ENCODE peak calls at places on chromosome 16, in eight cellular contexts. One of them, this sample, is unnamed.

GRCh38 chr16:4801051-4801961 is 1.1 kb downstream of the ROGDI start:
- DNase-seq in esophagus squamous epithelium: no peak
- DNase-seq in Peyer's patch: no peak
- DNase-seq in GM12865: no peak
- DNase-seq in fibroblast of the aortic adventitia: no peak
- DNase-seq in fibroblast of mammary gland: no peak
- DNase-seq in lower leg skin: no peak
- DNase-seq in choroid plexus epithelial cell: no peak
- DNase-seq in this sample: no peak

GRCh38 chr16:15643453-15644305 is 725 bp upstream of the MARF1 start:
- DNase-seq in esophagus squamous epithelium: no peak
- DNase-seq in lower leg skin: no peak
- DNase-seq in choroid plexus epithelial cell: peak
- DNase-seq in Peyer's patch: peak
- DNase-seq in fibroblast of the aortic adventitia: peak
- DNase-seq in GM12865: peak
- DNase-seq in fibroblast of mammary gland: peak
- DNase-seq in this sample: no peak

GRCh38 chr16:48860341-48860740 is 250.4 kb upstream of the N4BP1 start:
- DNase-seq in fibroblast of mammary gland: peak
- DNase-seq in lower leg skin: no peak
- DNase-seq in choroid plexus epithelial cell: no peak
- DNase-seq in esophagus squamous epithelium: no peak
- DNase-seq in GM12865: no peak
- DNase-seq in Peyer's patch: no peak
- DNase-seq in fibroblast of the aortic adventitia: no peak
- DNase-seq in this sample: no peak

GRCh38 chr16:22347100-22347820 is 27.2 kb downstream of the CDR2 start:
- DNase-seq in GM12865: no peak
- DNase-seq in Peyer's patch: no peak
- DNase-seq in fibroblast of the aortic adventitia: peak
- DNase-seq in esophagus squamous epithelium: no peak
- DNase-seq in fibroblast of mammary gland: no peak
- DNase-seq in lower leg skin: no peak
- DNase-seq in choroid plexus epithelial cell: no peak
- DNase-seq in this sample: no peak

GRCh38 chr16:20774703-20775362 is 11.0 kb downstream of the ACSM3 start:
- DNase-seq in lower leg skin: no peak
- DNase-seq in choroid plexus epithelial cell: peak
- DNase-seq in esophagus squamous epithelium: no peak
- DNase-seq in fibroblast of the aortic adventitia: peak
- DNase-seq in GM12865: peak
- DNase-seq in Peyer's patch: peak
- DNase-seq in fibroblast of mammary gland: peak
- DNase-seq in this sample: peak

GRCh38 chr16:85912271-85912974 is 13.5 kb downstream of the IRF8 start:
- DNase-seq in choroid plexus epithelial cell: peak
- DNase-seq in fibroblast of mammary gland: peak
- DNase-seq in GM12865: no peak
- DNase-seq in fibroblast of the aortic adventitia: peak
- DNase-seq in Peyer's patch: peak
- DNase-seq in esophagus squamous epithelium: no peak
- DNase-seq in lower leg skin: no peak
- DNase-seq in this sample: no peak

GRCh38 chr16:87173294-87173883 is 143.8 kb downstream of the C16orf95 start:
- DNase-seq in GM12865: no peak
- DNase-seq in fibroblast of mammary gland: no peak
- DNase-seq in esophagus squamous epithelium: no peak
- DNase-seq in lower leg skin: no peak
- DNase-seq in fibroblast of the aortic adventitia: peak
- DNase-seq in Peyer's patch: no peak
- DNase-seq in choroid plexus epithelial cell: no peak
- DNase-seq in this sample: no peak

GRCh38 chr16:14278749-14279148 is 207.6 kb downstream of the MRTFB start:
- DNase-seq in Peyer's patch: no peak
- DNase-seq in choroid plexus epithelial cell: no peak
- DNase-seq in esophagus squamous epithelium: no peak
- DNase-seq in fibroblast of the aortic adventitia: no peak
- DNase-seq in GM12865: no peak
- DNase-seq in lower leg skin: no peak
- DNase-seq in fibroblast of mammary gland: no peak
- DNase-seq in this sample: no peak

GRCh38 chr16:1966460-1966859 is at the start of gene RNF151:
- DNase-seq in fibroblast of mammary gland: no peak
- DNase-seq in lower leg skin: no peak
- DNase-seq in fibroblast of the aortic adventitia: no peak
- DNase-seq in Peyer's patch: no peak
- DNase-seq in esophagus squamous epithelium: no peak
- DNase-seq in choroid plexus epithelial cell: no peak
- DNase-seq in GM12865: no peak
- DNase-seq in this sample: no peak

GRCh38 chr16:70702624-70703023 is 16.8 kb upstream of the MTSS2 start:
- DNase-seq in Peyer's patch: no peak
- DNase-seq in lower leg skin: no peak
- DNase-seq in fibroblast of mammary gland: no peak
- DNase-seq in esophagus squamous epithelium: no peak
- DNase-seq in choroid plexus epithelial cell: no peak
- DNase-seq in fibroblast of the aortic adventitia: no peak
- DNase-seq in GM12865: no peak
- DNase-seq in this sample: no peak

GRCh38 chr16:84804326-84804725 is 15.5 kb upstream of the CRISPLD2 start:
- DNase-seq in lower leg skin: no peak
- DNase-seq in fibroblast of mammary gland: no peak
- DNase-seq in fibroblast of the aortic adventitia: no peak
- DNase-seq in choroid plexus epithelial cell: no peak
- DNase-seq in esophagus squamous epithelium: no peak
- DNase-seq in Peyer's patch: no peak
- DNase-seq in GM12865: no peak
- DNase-seq in this sample: no peak

GRCh38 chr16:85303354-85303883 is 191.1 kb upstream of the CIBAR2 start:
- DNase-seq in fibroblast of the aortic adventitia: no peak
- DNase-seq in choroid plexus epithelial cell: peak
- DNase-seq in fibroblast of mammary gland: no peak
- DNase-seq in Peyer's patch: peak
- DNase-seq in esophagus squamous epithelium: no peak
- DNase-seq in GM12865: peak
- DNase-seq in lower leg skin: no peak
- DNase-seq in this sample: no peak

GRCh38 chr16:56861092-56861610 is 3.9 kb upstream of the SLC12A3 start:
- DNase-seq in Peyer's patch: no peak
- DNase-seq in fibroblast of mammary gland: no peak
- DNase-seq in lower leg skin: no peak
- DNase-seq in esophagus squamous epithelium: no peak
- DNase-seq in GM12865: peak
- DNase-seq in choroid plexus epithelial cell: no peak
- DNase-seq in fibroblast of the aortic adventitia: no peak
- DNase-seq in this sample: no peak

GRCh38 chr16:28161626-28162025 is 50.1 kb downstream of the XPO6 start:
- DNase-seq in GM12865: no peak
- DNase-seq in lower leg skin: no peak
- DNase-seq in choroid plexus epithelial cell: no peak
- DNase-seq in Peyer's patch: no peak
- DNase-seq in fibroblast of the aortic adventitia: peak
- DNase-seq in esophagus squamous epithelium: no peak
- DNase-seq in fibroblast of mammary gland: no peak
- DNase-seq in this sample: no peak

GRCh38 chr16:78499399-78499798 is 399.9 kb downstream of the WWOX start:
- DNase-seq in esophagus squamous epithelium: no peak
- DNase-seq in choroid plexus epithelial cell: no peak
- DNase-seq in Peyer's patch: no peak
- DNase-seq in fibroblast of the aortic adventitia: no peak
- DNase-seq in GM12865: no peak
- DNase-seq in fibroblast of mammary gland: no peak
- DNase-seq in lower leg skin: no peak
- DNase-seq in this sample: no peak

GRCh38 chr16:59478806-59479205 is 744.7 kb upstream of the GOT2 start:
- DNase-seq in Peyer's patch: no peak
- DNase-seq in choroid plexus epithelial cell: no peak
- DNase-seq in esophagus squamous epithelium: no peak
- DNase-seq in lower leg skin: no peak
- DNase-seq in GM12865: no peak
- DNase-seq in fibroblast of the aortic adventitia: peak
- DNase-seq in fibroblast of mammary gland: peak
- DNase-seq in this sample: no peak

GRCh38 chr16:85752511-85753420 is 1.9 kb upstream of the C16orf74 start:
- DNase-seq in fibroblast of mammary gland: no peak
- DNase-seq in fibroblast of the aortic adventitia: no peak
- DNase-seq in GM12865: peak
- DNase-seq in lower leg skin: no peak
- DNase-seq in Peyer's patch: no peak
- DNase-seq in choroid plexus epithelial cell: peak
- DNase-seq in esophagus squamous epithelium: no peak
- DNase-seq in this sample: peak

DNA sequence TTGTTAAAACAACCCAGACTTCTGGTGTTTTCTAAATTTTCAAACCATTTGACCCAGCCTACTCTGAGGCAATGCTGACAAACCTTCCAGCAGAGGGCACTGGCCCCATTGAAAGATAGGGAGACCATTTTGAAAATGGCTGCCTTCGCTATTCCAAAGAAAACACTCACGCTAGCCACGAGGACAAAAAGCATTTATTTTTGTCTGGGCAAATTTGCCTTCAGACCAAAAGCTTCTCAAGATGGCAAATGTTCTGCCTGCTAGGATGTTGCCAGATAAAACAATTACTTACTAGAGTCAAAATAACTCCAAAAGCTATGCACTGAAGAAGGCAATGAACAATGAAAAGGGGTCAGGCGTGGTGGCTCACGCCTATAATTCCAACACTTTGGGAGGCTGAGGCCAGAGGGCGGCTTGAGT is 296.7 kb upstream of the IRX5 start:
- DNase-seq in Peyer's patch: no peak
- DNase-seq in lower leg skin: no peak
- DNase-seq in fibroblast of the aortic adventitia: peak
- DNase-seq in GM12865: no peak
- DNase-seq in fibroblast of mammary gland: peak
- DNase-seq in choroid plexus epithelial cell: peak
- DNase-seq in esophagus squamous epithelium: no peak
- DNase-seq in this sample: no peak
- TF ChIP-seq CTCF in Peyer's patch: no peak
- TF ChIP-seq CTCF in lower leg skin: no peak
- TF ChIP-seq CTCF in fibroblast of the aortic adventitia: peak
- TF ChIP-seq CTCF in GM12865: no peak
- TF ChIP-seq CTCF in fibroblast of mammary gland: peak
- TF ChIP-seq CTCF in choroid plexus epithelial cell: peak
- TF ChIP-seq CTCF in esophagus squamous epithelium: peak
- TF ChIP-seq CTCF in this sample: peak

DNA sequence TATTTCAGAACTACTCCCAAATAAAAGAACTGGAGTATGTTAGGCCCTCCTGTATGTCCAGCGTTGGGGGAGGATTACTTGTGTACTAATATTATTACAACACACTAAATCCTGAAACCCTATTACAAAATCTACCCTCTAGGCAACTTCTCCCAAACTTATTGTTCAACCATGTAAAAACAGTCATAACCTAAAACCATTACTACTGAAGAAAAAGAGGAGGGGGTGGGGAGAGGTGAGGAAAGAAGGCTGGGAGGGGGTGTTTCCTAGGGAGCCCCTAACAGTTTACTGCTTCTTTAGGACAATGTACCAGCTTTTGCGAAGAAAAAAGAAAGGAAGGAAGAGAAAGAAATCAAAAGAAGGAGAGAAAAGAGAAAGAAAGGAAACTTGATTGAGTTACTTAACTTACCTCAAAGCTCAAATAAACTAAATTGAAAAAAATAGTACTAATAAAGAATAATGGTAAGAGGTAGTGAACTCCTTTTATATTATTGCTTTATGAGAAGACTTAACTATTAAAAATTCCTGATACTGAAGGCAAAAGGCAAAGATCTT is 2.3 kb downstream of the SALL1 start:
- DNase-seq in Peyer's patch: no peak
- DNase-seq in choroid plexus epithelial cell: no peak
- DNase-seq in GM12865: no peak
- DNase-seq in esophagus squamous epithelium: no peak
- DNase-seq in fibroblast of mammary gland: peak
- DNase-seq in lower leg skin: no peak
- DNase-seq in fibroblast of the aortic adventitia: peak
- DNase-seq in this sample: no peak
- H3K4me3 ChIP-seq in Peyer's patch: no peak
- H3K4me3 ChIP-seq in choroid plexus epithelial cell: no peak
- H3K4me3 ChIP-seq in GM12865: no peak
- H3K4me3 ChIP-seq in esophagus squamous epithelium: no peak
- H3K4me3 ChIP-seq in fibroblast of mammary gland: no peak
- H3K4me3 ChIP-seq in lower leg skin: no peak
- H3K4me3 ChIP-seq in fibroblast of the aortic adventitia: no peak
- H3K4me3 ChIP-seq in this sample: no peak

DNA sequence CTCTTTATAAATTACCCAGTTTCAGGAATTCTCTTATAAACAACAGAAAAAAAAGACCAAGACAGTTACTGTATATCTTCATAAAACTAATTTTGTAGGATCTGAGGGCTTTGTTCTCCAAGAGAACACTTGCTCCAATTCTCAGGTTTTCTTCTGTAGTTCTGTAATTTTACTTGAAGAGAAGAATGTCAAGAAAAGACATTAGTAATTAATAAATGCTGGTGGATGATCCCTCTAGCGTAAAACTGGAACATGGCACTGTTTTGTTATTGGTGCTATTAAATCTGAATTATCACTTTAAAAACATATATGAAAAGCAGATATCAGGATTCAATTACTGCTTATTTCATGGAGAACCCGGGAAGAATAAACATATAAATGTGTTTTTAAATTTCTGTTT is 36.5 kb upstream of the CPHXL start:
- DNase-seq in choroid plexus epithelial cell: no peak
- DNase-seq in fibroblast of the aortic adventitia: no peak
- DNase-seq in esophagus squamous epithelium: no peak
- DNase-seq in fibroblast of mammary gland: no peak
- DNase-seq in lower leg skin: no peak
- DNase-seq in GM12865: no peak
- DNase-seq in Peyer's patch: no peak
- DNase-seq in this sample: no peak
- TF ChIP-seq CTCF in choroid plexus epithelial cell: no peak
- TF ChIP-seq CTCF in fibroblast of the aortic adventitia: no peak
- TF ChIP-seq CTCF in esophagus squamous epithelium: no peak
- TF ChIP-seq CTCF in fibroblast of mammary gland: no peak
- TF ChIP-seq CTCF in lower leg skin: no peak
- TF ChIP-seq CTCF in GM12865: no peak
- TF ChIP-seq CTCF in Peyer's patch: no peak
- TF ChIP-seq CTCF in this sample: no peak

GRCh38 chr16:74659041-74659440 is 7.6 kb downstream of the RFWD3 start:
- DNase-seq in Peyer's patch: no peak
- DNase-seq in fibroblast of the aortic adventitia: no peak
- DNase-seq in fibroblast of mammary gland: no peak
- DNase-seq in choroid plexus epithelial cell: no peak
- DNase-seq in lower leg skin: no peak
- DNase-seq in GM12865: no peak
- DNase-seq in esophagus squamous epithelium: no peak
- DNase-seq in this sample: no peak
- H3K4me3 ChIP-seq in Peyer's patch: no peak
- H3K4me3 ChIP-seq in fibroblast of the aortic adventitia: no peak
- H3K4me3 ChIP-seq in fibroblast of mammary gland: no peak
- H3K4me3 ChIP-seq in choroid plexus epithelial cell: no peak
- H3K4me3 ChIP-seq in lower leg skin: no peak
- H3K4me3 ChIP-seq in GM12865: no peak
- H3K4me3 ChIP-seq in esophagus squamous epithelium: no peak
- H3K4me3 ChIP-seq in this sample: no peak

This sample was measured in GM12864.